ENCODE peak calls at places on chromosomes 16 and 17, in nine cellular contexts. U is fibroblast of lung; W is AG04450; K is CD4-positive, alpha-beta T cell; Y is colonic mucosa; F is left ventricle myocardium inferior; X is heart left ventricle; O is effector memory CD4-positive, alpha-beta T cell; I is ascending aorta. Q is an unnamed sample.

GRCh38 chr16:65229191-65229662 is 107.4 kb upstream of the CDH11 start:
- DNase-seq in F (no peak), W (peak), K (no peak), Y (no peak), I (no peak), X (no peak), U (peak), O (no peak), Q (no peak)

GRCh38 chr17:9239821-9240658 is 218.7 kb downstream of the NTN1 start:
- DNase-seq in F (peak), I (peak), U (peak), Y (peak), W (no peak), O (peak), K (peak), X (peak), Q (peak)

GRCh38 chr16:75222271-75222783 is 3.5 kb downstream of the CTRB1 start:
- DNase-seq in K (no peak), U (no peak), X (no peak), Y (no peak), F (no peak), I (peak), W (no peak), O (no peak), Q (no peak)

GRCh38 chr16:89641719-89642187 is 15.8 kb downstream of the CHMP1A start:
- DNase-seq in F (no peak), Y (no peak), X (peak), K (no peak), U (no peak), W (no peak), I (no peak), O (no peak), Q (no peak)

GRCh38 chr16:78437352-78437968 is 338.0 kb downstream of the WWOX start:
- DNase-seq in K (no peak), Y (peak), U (no peak), O (no peak), F (no peak), W (no peak), X (no peak), I (no peak), Q (no peak)

GRCh38 chr16:1977875-1978268 is 3.4 kb downstream of the NOXO1 start:
- DNase-seq in U (no peak), F (no peak), O (no peak), I (no peak), Y (no peak), X (no peak), W (no peak), K (no peak), Q (no peak)

GRCh38 chr17:38747385-38748328 is 479 bp downstream of the PCGF2 start:
- DNase-seq in K (no peak), F (peak), W (no peak), I (no peak), Y (peak), U (no peak), O (no peak), X (peak), Q (no peak)

GRCh38 chr17:83054518-83055125 is 24.8 kb upstream of the METRNL start:
- DNase-seq in K (peak), W (no peak), Y (no peak), O (no peak), I (peak), X (peak), F (no peak), U (no peak), Q (no peak)

GRCh38 chr17:78315355-78316114 is 44.3 kb downstream of the SOCS3 start:
- DNase-seq in X (peak), I (peak), K (peak), F (peak), U (peak), W (peak), O (peak), Y (peak), Q (no peak)

GRCh38 chr16:25157476-25157875 is 45.9 kb downstream of the LCMT1 start:
- DNase-seq in F (no peak), X (no peak), O (no peak), K (no peak), Y (no peak), W (no peak), U (peak), I (no peak), Q (no peak)

GRCh38 chr17:29650407-29650806 is 27.7 kb upstream of the CORO6 start:
- DNase-seq in I (no peak), U (no peak), F (no peak), X (no peak), W (no peak), K (no peak), O (no peak), Y (no peak), Q (no peak)

GRCh38 chr16:79599837-79600635 is 501 bp downstream of the MAF start:
- DNase-seq in Y (peak), K (peak), X (peak), O (peak), U (peak), F (peak), W (no peak), I (peak), Q (peak)

GRCh38 chr17:16007439-16007838 is 7.8 kb downstream of the TTC19 start:
- DNase-seq in U (no peak), K (no peak), O (no peak), F (no peak), I (no peak), X (no peak), Y (no peak), W (no peak), Q (no peak)

GRCh38 chr17:38425744-38426143 is 2.5 kb upstream of the ARHGAP23 start:
- DNase-seq in I (peak), K (no peak), W (no peak), X (no peak), Y (no peak), O (no peak), F (no peak), U (peak), Q (no peak)

GRCh38 chr17:79948918-79949645 is 86.6 kb downstream of the TBC1D16 start:
- DNase-seq in I (peak), U (no peak), W (no peak), X (peak), F (peak), K (no peak), Y (no peak), O (no peak), Q (no peak)

GRCh38 chr16:87956771-87957279 is 5.6 kb downstream of the BANP start:
- DNase-seq in U (peak), X (no peak), F (no peak), W (no peak), Y (no peak), O (no peak), I (no peak), K (no peak), Q (no peak)

GRCh38 chr17:74055508-74056160 is 147.8 kb upstream of the RPL38 start:
- DNase-seq in I (no peak), O (no peak), K (no peak), W (no peak), F (no peak), Y (no peak), X (no peak), U (no peak), Q (no peak)

GRCh38 chr17:35847006-35847405 is 21.7 kb downstream of the HEATR9 start:
- DNase-seq in O (no peak), K (no peak), X (no peak), U (no peak), F (no peak), Y (no peak), W (no peak), I (no peak), Q (no peak)

GRCh38 chr16:25922438-25922837 is 230.7 kb downstream of the HS3ST4 start:
- DNase-seq in I (no peak), O (no peak), W (no peak), F (no peak), X (no peak), K (no peak), Y (no peak), U (no peak), Q (no peak)

GRCh38 chr17:65154770-65155589 is 17.8 kb downstream of the RGS9 start:
- DNase-seq in W (peak), U (peak), X (no peak), K (no peak), I (no peak), F (no peak), O (no peak), Y (no peak), Q (no peak)

GRCh38 chr17:63124958-63125357 is 158.9 kb downstream of the TANC2 start:
- DNase-seq in X (no peak), F (no peak), W (no peak), O (no peak), U (no peak), Y (no peak), I (no peak), K (no peak), Q (no peak)

GRCh38 chr17:16328997-16329396 is 24.3 kb downstream of the CENPV start:
- DNase-seq in X (no peak), O (no peak), Y (peak), U (no peak), W (no peak), F (no peak), K (no peak), I (no peak), Q (no peak)

GRCh38 chr17:30433514-30433913 is 43.7 kb upstream of the GOSR1 start:
- DNase-seq in K (no peak), I (no peak), Y (no peak), U (peak), O (no peak), W (peak), X (no peak), F (no peak), Q (no peak)

GRCh38 chr16:17283022-17283421 is 187.7 kb downstream of the XYLT1 start:
- DNase-seq in O (no peak), I (no peak), Y (no peak), W (no peak), F (no peak), U (no peak), X (no peak), K (no peak), Q (no peak)

GRCh38 chr17:81518113-81518784 is 5.7 kb upstream of the ACTG1 start:
- DNase-seq in X (no peak), Y (no peak), O (no peak), F (no peak), W (no peak), U (no peak), I (no peak), K (no peak), Q (no peak)

GRCh38 chr17:17021194-17021863 is 20.9 kb upstream of the MPRIP start:
- DNase-seq in F (peak), U (peak), X (peak), Y (no peak), W (no peak), I (peak), K (no peak), O (no peak), Q (no peak)

GRCh38 chr16:86494039-86494564 is 16.2 kb upstream of the FOXF1 start:
- DNase-seq in F (no peak), X (no peak), Y (no peak), W (no peak), I (no peak), O (no peak), U (no peak), K (no peak), Q (no peak)

GRCh38 chr16:83134638-83135037 is 507.9 kb downstream of the CDH13 start:
- DNase-seq in Y (no peak), K (no peak), F (no peak), W (no peak), I (no peak), O (no peak), U (no peak), X (no peak), Q (no peak)

GRCh38 chr17:18025596-18026407 is 13.2 kb downstream of the ATPAF2 start:
- DNase-seq in U (peak), K (no peak), X (no peak), I (no peak), W (no peak), O (no peak), F (no peak), Y (no peak), Q (no peak)

GRCh38 chr17:61657338-61657737 is 66.3 kb upstream of the NACA2 start:
- DNase-seq in F (no peak), I (no peak), O (no peak), Y (no peak), W (no peak), X (no peak), U (no peak), K (no peak), Q (no peak)

GRCh38 chr17:33667052-33667509 is 374.0 kb upstream of the ASIC2 start:
- DNase-seq in K (no peak), F (no peak), I (no peak), U (no peak), O (no peak), X (no peak), Y (no peak), W (no peak), Q (no peak)

GRCh38 chr16:48082516-48082915 is 73.3 kb downstream of the ABCC12 start:
- DNase-seq in K (no peak), I (no peak), W (no peak), F (peak), O (no peak), X (no peak), Y (no peak), U (peak), Q (no peak)

DNA sequence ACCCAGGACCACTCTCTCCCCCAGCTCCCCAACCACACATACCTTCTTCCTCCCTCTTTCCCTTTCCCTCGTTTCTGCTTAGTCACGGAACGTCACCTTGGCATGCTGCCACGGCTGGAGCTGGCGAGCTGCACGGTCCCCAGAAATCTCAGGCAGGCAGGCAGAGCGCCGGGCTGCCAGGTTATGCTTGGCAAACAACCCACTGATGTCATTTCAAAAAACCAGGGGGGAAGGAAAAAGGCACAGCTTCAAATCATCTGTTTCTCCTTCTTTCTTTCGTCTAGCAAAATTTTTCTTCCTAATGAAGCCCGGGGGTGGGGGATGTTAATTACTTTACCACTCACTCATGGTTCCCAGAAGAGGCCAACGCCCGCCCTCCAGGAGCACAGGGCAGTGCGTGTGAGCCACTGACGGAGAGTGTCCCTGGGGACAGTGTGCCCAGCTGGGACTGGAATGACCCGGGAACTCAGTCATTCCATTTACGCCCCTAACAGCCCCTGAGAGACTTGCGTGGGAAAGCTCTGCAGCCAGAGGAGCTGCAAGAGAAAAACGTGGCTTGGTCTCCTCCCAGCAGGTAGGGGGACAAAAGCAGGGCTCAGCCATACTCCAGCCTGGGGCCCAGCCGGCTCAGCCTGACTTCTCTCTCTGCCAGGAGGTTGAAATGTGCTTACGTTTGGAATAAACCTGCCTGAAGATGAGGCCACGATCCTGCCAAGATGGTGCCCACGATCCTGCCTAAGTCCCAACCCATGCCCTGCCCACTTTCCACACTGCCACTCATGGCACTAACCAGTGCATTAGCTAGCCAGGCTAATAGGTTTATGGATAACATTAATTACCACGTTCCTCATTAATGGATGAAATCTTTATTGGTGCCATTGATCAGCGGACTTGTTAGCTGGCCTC is 198.9 kb downstream of the ZFHX3 start:
- DNase-seq in F (peak), Y (peak), O (no peak), K (no peak), X (peak), I (peak), W (peak), U (peak), Q (no peak)
- H3K27ac ChIP-seq in F (peak), Y (no peak), O (no peak), K (no peak), X (peak), I (peak), W (peak), U (peak), Q (peak)

GRCh38 chr17:14299261-14300093 is 1.4 kb upstream of the HS3ST3B1 start:
- DNase-seq in Y (peak), X (peak), F (no peak), U (peak), K (no peak), O (peak), I (peak), W (no peak), Q (no peak)
- H3K27ac ChIP-seq in Y (no peak), X (peak), F (peak), U (peak), K (no peak), O (no peak), I (no peak), W (peak), Q (no peak)

GRCh38 chr16:28126684-28127620 is 63.4 kb upstream of the GSG1L start:
- DNase-seq in F (no peak), X (no peak), W (no peak), U (no peak), Y (no peak), O (no peak), I (no peak), K (no peak), Q (no peak)

GRCh38 chr16:28131210-28131609 is 67.7 kb upstream of the GSG1L start:
- DNase-seq in I (no peak), K (no peak), X (no peak), F (no peak), O (no peak), Y (no peak), W (no peak), U (no peak), Q (no peak)

GRCh38 chr16:28130099-28131088 is 66.9 kb upstream of the GSG1L start:
- DNase-seq in U (peak), X (no peak), I (no peak), K (no peak), O (no peak), F (no peak), W (no peak), Y (no peak), Q (no peak)

GRCh38 chr16:28133666-28134065 is 70.2 kb upstream of the GSG1L start:
- DNase-seq in X (no peak), F (no peak), I (no peak), U (no peak), O (no peak), K (no peak), W (no peak), Y (no peak), Q (no peak)

DNA sequence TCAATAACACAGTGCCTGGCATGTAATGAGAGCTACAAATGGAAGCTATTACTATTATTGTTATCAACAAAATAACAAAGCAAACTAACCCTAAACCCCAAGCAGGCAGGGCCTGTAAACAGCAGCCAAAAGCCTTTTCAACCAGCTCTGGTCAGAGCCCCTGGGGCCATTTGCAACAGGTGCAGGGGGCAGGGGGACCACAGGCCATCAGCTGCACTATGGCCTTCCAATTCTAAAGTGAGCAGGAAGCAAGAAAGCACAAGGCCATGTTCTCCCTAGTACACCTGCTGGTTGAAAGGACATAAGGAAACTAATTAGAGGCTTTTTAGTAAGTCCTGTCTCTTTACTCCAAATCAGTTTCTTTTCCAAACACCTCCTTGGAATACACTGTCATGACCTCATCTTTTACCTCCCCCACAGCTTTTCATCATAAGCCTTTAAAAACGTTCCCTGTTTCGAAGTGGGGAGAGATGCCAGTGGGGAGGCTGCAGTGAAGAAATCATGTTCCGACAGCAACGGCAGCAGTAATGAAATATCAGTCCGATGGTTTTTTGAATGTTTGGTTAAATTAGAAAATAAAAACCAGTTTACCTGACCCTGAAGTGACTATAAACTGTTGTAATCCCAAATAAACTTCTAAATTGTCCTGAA is 68.4 kb upstream of the GSG1L start:
- DNase-seq in W (no peak), F (no peak), Y (no peak), I (no peak), K (no peak), O (no peak), U (no peak), X (no peak), Q (no peak)
- H3K27ac ChIP-seq in W (peak), F (no peak), Y (no peak), I (peak), K (no peak), O (no peak), U (no peak), X (no peak), Q (no peak)

GRCh38 chr17:44547625-44548297 is 9.5 kb upstream of the FZD2 start:
- DNase-seq in W (no peak), Y (no peak), K (no peak), U (no peak), O (no peak), F (no peak), I (no peak), X (no peak), Q (peak)

GRCh38 chr17:44548714-44549230 is 8.5 kb upstream of the FZD2 start:
- DNase-seq in O (no peak), U (no peak), X (no peak), K (no peak), I (no peak), Y (no peak), W (no peak), F (no peak), Q (no peak)

GRCh38 chr17:44543905-44544523 is 13.3 kb upstream of the FZD2 start:
- DNase-seq in U (no peak), W (no peak), I (no peak), K (no peak), O (no peak), X (no peak), Y (no peak), F (no peak), Q (no peak)

GRCh38 chr17:44549736-44550135 is 7.5 kb upstream of the FZD2 start:
- DNase-seq in F (no peak), W (no peak), U (no peak), O (no peak), K (no peak), I (no peak), Y (no peak), X (no peak), Q (no peak)

DNA sequence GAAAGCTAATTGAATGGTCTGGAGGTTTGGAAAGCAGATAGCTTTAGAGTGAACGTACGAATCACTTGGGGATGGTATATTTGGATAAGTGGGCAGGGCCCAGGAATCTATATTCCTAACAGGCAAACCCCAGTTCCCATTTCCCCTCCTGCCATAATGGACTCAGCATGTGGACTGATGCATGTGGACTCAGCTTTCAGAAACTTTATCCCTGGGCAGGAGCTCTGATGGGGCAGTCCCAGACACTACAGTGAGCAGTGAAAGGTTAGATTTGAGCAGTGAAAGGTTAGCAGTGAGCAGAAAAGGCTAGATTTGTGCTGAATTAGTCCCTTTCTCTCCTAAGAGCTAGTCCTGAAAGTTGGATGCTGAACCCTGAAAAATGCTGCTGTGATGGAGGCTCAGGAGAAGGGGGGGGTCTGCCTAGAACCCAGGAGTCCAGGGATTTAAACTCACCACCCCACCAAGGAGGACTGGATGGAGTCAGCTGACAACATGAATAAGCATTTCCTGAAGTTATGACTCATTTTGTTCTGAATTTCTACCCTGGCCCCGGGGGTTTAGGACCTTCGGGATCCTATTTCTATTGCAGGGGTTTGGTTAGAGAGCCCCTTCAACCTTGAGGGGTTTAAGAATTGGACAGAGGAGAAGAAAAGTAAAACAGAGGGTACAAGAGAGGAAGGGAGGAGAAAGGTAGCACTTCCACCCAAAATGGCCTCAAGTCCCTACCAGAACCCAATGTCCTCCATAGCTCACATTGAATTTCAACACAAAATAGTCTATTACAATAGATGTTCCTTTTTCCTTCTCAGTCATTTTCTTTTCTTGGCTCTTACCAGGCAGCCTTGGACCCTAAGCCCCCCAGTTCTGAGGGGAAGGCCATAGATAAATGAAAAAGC is 10.3 kb upstream of the FZD2 start:
- DNase-seq in X (no peak), K (no peak), I (no peak), O (no peak), W (no peak), F (no peak), U (peak), Y (no peak), Q (no peak)
- H3K27ac ChIP-seq in X (no peak), K (no peak), I (no peak), O (no peak), W (peak), F (no peak), U (peak), Y (peak), Q (peak)

Q was measured in substantia nigra.